ENCODE peak calls at places on chromosome 9, in six cellular contexts. One of them, this sample, is unnamed.

GRCh38 chr9:81122749-81123148 is 566.6 kb downstream of the TLE1 start:
- DNase-seq in HCT116: no peak
- DNase-seq in GM23248: no peak
- DNase-seq in PC-3: no peak
- DNase-seq in MM.1S: no peak
- DNase-seq in SK-N-SH: no peak
- DNase-seq in this sample: no peak

GRCh38 chr9:16653491-16654407 is 216.7 kb downstream of the BNC2 start:
- DNase-seq in HCT116: no peak
- DNase-seq in GM23248: no peak
- DNase-seq in PC-3: no peak
- DNase-seq in MM.1S: peak; percentile 24
- DNase-seq in SK-N-SH: peak; percentile 19
- DNase-seq in this sample: peak; percentile 9

GRCh38 chr9:38251036-38251335 is 141.5 kb upstream of the ALDH1B1 start:
- DNase-seq in HCT116: no peak
- DNase-seq in GM23248: no peak
- DNase-seq in PC-3: no peak
- DNase-seq in MM.1S: no peak
- DNase-seq in SK-N-SH: no peak
- DNase-seq in this sample: no peak

GRCh38 chr9:14119694-14120514 is 194.0 kb downstream of the NFIB start:
- DNase-seq in HCT116: no peak
- DNase-seq in GM23248: peak; percentile 68
- DNase-seq in PC-3: peak; percentile 85
- DNase-seq in MM.1S: no peak
- DNase-seq in SK-N-SH: no peak
- DNase-seq in this sample: no peak

GRCh38 chr9:109109962-109110325 is 9.8 kb downstream of the TMEM245 start:
- DNase-seq in HCT116: no peak
- DNase-seq in GM23248: no peak
- DNase-seq in PC-3: no peak
- DNase-seq in MM.1S: no peak
- DNase-seq in SK-N-SH: no peak
- DNase-seq in this sample: peak; percentile 18

GRCh38 chr9:111037744-111038335 is 430 bp downstream of the LPAR1 start:
- DNase-seq in HCT116: peak; percentile 3
- DNase-seq in GM23248: peak; percentile 71
- DNase-seq in PC-3: peak; percentile 42
- DNase-seq in MM.1S: peak; percentile 36
- DNase-seq in SK-N-SH: peak; percentile 86
- DNase-seq in this sample: peak; percentile 92

GRCh38 chr9:13548556-13548955 is 269.1 kb upstream of the MPDZ start:
- DNase-seq in HCT116: no peak
- DNase-seq in GM23248: no peak
- DNase-seq in PC-3: no peak
- DNase-seq in MM.1S: no peak
- DNase-seq in SK-N-SH: no peak
- DNase-seq in this sample: no peak

GRCh38 chr9:86080112-86080579 is 19.2 kb downstream of the GOLM1 start:
- DNase-seq in HCT116: no peak
- DNase-seq in GM23248: no peak
- DNase-seq in PC-3: no peak
- DNase-seq in MM.1S: no peak
- DNase-seq in SK-N-SH: no peak
- DNase-seq in this sample: no peak

GRCh38 chr9:127424669-127424986 is 446 bp downstream of the ZNF79 start:
- DNase-seq in HCT116: no peak
- DNase-seq in GM23248: no peak
- DNase-seq in PC-3: peak; percentile 18
- DNase-seq in MM.1S: no peak
- DNase-seq in SK-N-SH: no peak
- DNase-seq in this sample: no peak

GRCh38 chr9:16223074-16223871 is 647.2 kb downstream of the BNC2 start:
- DNase-seq in HCT116: no peak
- DNase-seq in GM23248: no peak
- DNase-seq in PC-3: peak; percentile 77
- DNase-seq in MM.1S: no peak
- DNase-seq in SK-N-SH: no peak
- DNase-seq in this sample: no peak

GRCh38 chr9:91903126-91903911 is 46.7 kb downstream of the ROR2 start:
- DNase-seq in HCT116: no peak
- DNase-seq in GM23248: no peak
- DNase-seq in PC-3: no peak
- DNase-seq in MM.1S: no peak
- DNase-seq in SK-N-SH: no peak
- DNase-seq in this sample: no peak

GRCh38 chr9:87587356-87587745 is 89.7 kb downstream of the DAPK1 start:
- DNase-seq in HCT116: no peak
- DNase-seq in GM23248: no peak
- DNase-seq in PC-3: no peak
- DNase-seq in MM.1S: no peak
- DNase-seq in SK-N-SH: no peak
- DNase-seq in this sample: no peak

GRCh38 chr9:128611600-128612394 is 44.9 kb downstream of the DYNC2I2 start:
- DNase-seq in HCT116: no peak
- DNase-seq in GM23248: no peak
- DNase-seq in PC-3: no peak
- DNase-seq in MM.1S: no peak
- DNase-seq in SK-N-SH: no peak
- DNase-seq in this sample: no peak

GRCh38 chr9:20312732-20313131 is 309.6 kb downstream of the MLLT3 start:
- DNase-seq in HCT116: no peak
- DNase-seq in GM23248: peak; percentile 55
- DNase-seq in PC-3: peak; percentile 52
- DNase-seq in MM.1S: no peak
- DNase-seq in SK-N-SH: no peak
- DNase-seq in this sample: no peak

GRCh38 chr9:123382659-123383511 is 26.9 kb downstream of the CRB2 start:
- DNase-seq in HCT116: no peak
- DNase-seq in GM23248: no peak
- DNase-seq in PC-3: no peak
- DNase-seq in MM.1S: no peak
- DNase-seq in SK-N-SH: no peak
- DNase-seq in this sample: no peak

GRCh38 chr9:124291801-124292396 is 34.1 kb downstream of the NEK6 start:
- DNase-seq in HCT116: no peak
- DNase-seq in GM23248: no peak
- DNase-seq in PC-3: no peak
- DNase-seq in MM.1S: no peak
- DNase-seq in SK-N-SH: no peak
- DNase-seq in this sample: no peak

GRCh38 chr9:129570450-129571297 is 50.2 kb downstream of the C9orf50 start:
- DNase-seq in HCT116: peak; percentile 70
- DNase-seq in GM23248: peak; percentile 97
- DNase-seq in PC-3: peak; percentile 80
- DNase-seq in MM.1S: no peak
- DNase-seq in SK-N-SH: no peak
- DNase-seq in this sample: peak; percentile 68

GRCh38 chr9:82385633-82386032 is 397.1 kb downstream of the SPATA31D1 start:
- DNase-seq in HCT116: no peak
- DNase-seq in GM23248: no peak
- DNase-seq in PC-3: no peak
- DNase-seq in MM.1S: peak; percentile 41
- DNase-seq in SK-N-SH: no peak
- DNase-seq in this sample: no peak

GRCh38 chr9:131252120-131252519 is 24.2 kb downstream of the FAM78A start:
- DNase-seq in HCT116: no peak
- DNase-seq in GM23248: no peak
- DNase-seq in PC-3: no peak
- DNase-seq in MM.1S: no peak
- DNase-seq in SK-N-SH: no peak
- DNase-seq in this sample: no peak
- H3K9ac ChIP-seq in HCT116: no peak overlapping the region
- H3K9ac ChIP-seq in GM23248: no peak overlapping the region
- H3K9ac ChIP-seq in PC-3: no peak overlapping the region
- H3K9ac ChIP-seq in MM.1S: peak overlapping the region; percentile 68
- H3K9ac ChIP-seq in SK-N-SH: no peak overlapping the region
- H3K9ac ChIP-seq in this sample: no peak overlapping the region

DNA sequence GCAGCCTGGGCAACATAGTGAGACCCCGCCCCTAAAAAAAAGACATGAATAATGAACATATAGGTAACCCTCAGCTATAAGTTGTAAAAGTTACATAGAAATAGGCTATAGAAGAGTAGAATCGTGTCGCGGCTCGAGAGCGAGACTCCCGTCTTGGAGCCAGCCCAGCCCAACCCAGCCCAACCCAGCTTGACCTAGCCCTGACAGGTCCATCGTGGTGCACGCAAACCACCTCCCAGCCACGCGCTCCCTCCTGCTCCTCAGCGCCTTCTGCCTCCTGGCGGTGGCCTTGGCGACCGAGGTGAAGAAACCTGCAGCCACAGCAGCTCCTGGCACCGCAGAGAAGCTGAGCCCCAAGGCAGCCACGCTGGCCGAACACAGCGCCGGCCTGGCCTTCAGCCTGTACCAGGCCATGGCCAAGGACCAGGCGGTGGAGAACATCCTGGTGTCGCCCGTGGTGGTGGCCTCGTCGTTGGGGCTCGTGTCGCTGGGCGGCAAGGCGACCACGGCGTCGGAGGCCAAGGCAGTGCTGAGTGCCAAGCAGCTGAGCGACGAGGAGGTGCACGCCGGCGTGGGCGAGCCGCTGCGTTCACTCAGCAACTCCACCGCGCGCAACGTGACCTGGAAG is 10.8 kb downstream of the KIF24 start:
- DNase-seq in HCT116: no peak
- DNase-seq in GM23248: no peak
- DNase-seq in PC-3: no peak
- DNase-seq in MM.1S: no peak
- DNase-seq in SK-N-SH: no peak
- DNase-seq in this sample: no peak
- H3K79me2 ChIP-seq in HCT116: peaks cover 37% of the 10 kb centered on the region
- H3K79me2 ChIP-seq in GM23248: peaks cover 5% of the 10 kb centered on the region
- H3K79me2 ChIP-seq in PC-3: peaks cover 3% of the 10 kb centered on the region
- H3K79me2 ChIP-seq in MM.1S: peaks cover 39% of the 10 kb centered on the region
- H3K79me2 ChIP-seq in SK-N-SH: peaks cover 29% of the 10 kb centered on the region
- H3K79me2 ChIP-seq in this sample: peaks cover 1% of the 10 kb centered on the region

GRCh38 chr9:136940526-136941230 is 3.9 kb downstream of the FBXW5 start:
- DNase-seq in HCT116: no peak
- DNase-seq in GM23248: no peak
- DNase-seq in PC-3: no peak
- DNase-seq in MM.1S: no peak
- DNase-seq in SK-N-SH: no peak
- DNase-seq in this sample: no peak
- TF ChIP-seq EZH2phosphoT487 in HCT116: no peak
- TF ChIP-seq EZH2phosphoT487 in GM23248: no peak
- TF ChIP-seq EZH2phosphoT487 in PC-3: no peak
- TF ChIP-seq EZH2phosphoT487 in MM.1S: no peak
- TF ChIP-seq EZH2phosphoT487 in SK-N-SH: no peak
- TF ChIP-seq EZH2phosphoT487 in this sample: no peak

GRCh38 chr9:36136277-36136893 is at the start of gene GLIPR2:
- DNase-seq in HCT116: peak; percentile 26
- DNase-seq in GM23248: peak; percentile 86
- DNase-seq in PC-3: peak; percentile 64
- DNase-seq in MM.1S: peak; percentile 84
- DNase-seq in SK-N-SH: peak; percentile 92
- DNase-seq in this sample: peak; percentile 80

GRCh38 chr9:36128331-36128730 is 8.2 kb upstream of the GLIPR2 start:
- DNase-seq in HCT116: no peak
- DNase-seq in GM23248: no peak
- DNase-seq in PC-3: no peak
- DNase-seq in MM.1S: no peak
- DNase-seq in SK-N-SH: no peak
- DNase-seq in this sample: no peak

GRCh38 chr9:36134761-36135505 is 1.6 kb upstream of the GLIPR2 start:
- DNase-seq in HCT116: no peak
- DNase-seq in GM23248: no peak
- DNase-seq in PC-3: no peak
- DNase-seq in MM.1S: no peak
- DNase-seq in SK-N-SH: no peak
- DNase-seq in this sample: no peak

GRCh38 chr9:36135791-36136276 is 699 bp upstream of the GLIPR2 start:
- DNase-seq in HCT116: no peak
- DNase-seq in GM23248: no peak
- DNase-seq in PC-3: no peak
- DNase-seq in MM.1S: no peak
- DNase-seq in SK-N-SH: no peak
- DNase-seq in this sample: no peak

GRCh38 chr9:36132081-36132480 is 4.5 kb upstream of the GLIPR2 start:
- DNase-seq in HCT116: no peak
- DNase-seq in GM23248: peak; percentile 76
- DNase-seq in PC-3: peak; percentile 71
- DNase-seq in MM.1S: no peak
- DNase-seq in SK-N-SH: no peak
- DNase-seq in this sample: no peak
- H3K9ac ChIP-seq in HCT116: no peak overlapping the region
- H3K9ac ChIP-seq in GM23248: no peak overlapping the region
- H3K9ac ChIP-seq in PC-3: no peak overlapping the region
- H3K9ac ChIP-seq in MM.1S: no peak overlapping the region
- H3K9ac ChIP-seq in SK-N-SH: no peak overlapping the region
- H3K9ac ChIP-seq in this sample: no peak overlapping the region

DNA sequence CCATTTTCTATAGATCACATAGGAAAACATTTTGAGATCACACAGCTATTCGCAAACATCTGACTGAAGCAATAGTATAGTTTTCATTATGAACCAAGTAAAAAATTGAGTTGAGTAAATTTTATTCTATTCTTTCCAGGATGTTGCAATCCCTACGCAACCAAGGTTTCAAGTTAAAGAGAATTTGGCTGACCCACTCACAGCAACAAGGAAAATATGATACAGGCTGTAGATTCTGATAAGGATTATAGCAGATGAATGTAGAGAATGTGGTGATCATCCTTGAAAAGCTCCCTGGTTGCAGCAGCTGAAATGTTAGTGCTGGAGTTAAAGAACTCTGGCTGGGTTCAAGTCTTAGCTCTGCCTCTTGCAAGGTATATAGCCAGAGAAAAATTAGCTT is 4.7 kb downstream of the ABCA1 start:
- DNase-seq in HCT116: no peak
- DNase-seq in GM23248: peak; percentile 82
- DNase-seq in PC-3: no peak
- DNase-seq in MM.1S: no peak
- DNase-seq in SK-N-SH: no peak
- DNase-seq in this sample: no peak
- H3K79me2 ChIP-seq in HCT116: no peaks in the 10 kb centered on the region
- H3K79me2 ChIP-seq in GM23248: peaks cover 43% of the 10 kb centered on the region
- H3K79me2 ChIP-seq in PC-3: no peaks in the 10 kb centered on the region
- H3K79me2 ChIP-seq in MM.1S: no peaks in the 10 kb centered on the region
- H3K79me2 ChIP-seq in SK-N-SH: peaks cover 9% of the 10 kb centered on the region
- H3K79me2 ChIP-seq in this sample: peaks cover 95% of the 10 kb centered on the region

DNA sequence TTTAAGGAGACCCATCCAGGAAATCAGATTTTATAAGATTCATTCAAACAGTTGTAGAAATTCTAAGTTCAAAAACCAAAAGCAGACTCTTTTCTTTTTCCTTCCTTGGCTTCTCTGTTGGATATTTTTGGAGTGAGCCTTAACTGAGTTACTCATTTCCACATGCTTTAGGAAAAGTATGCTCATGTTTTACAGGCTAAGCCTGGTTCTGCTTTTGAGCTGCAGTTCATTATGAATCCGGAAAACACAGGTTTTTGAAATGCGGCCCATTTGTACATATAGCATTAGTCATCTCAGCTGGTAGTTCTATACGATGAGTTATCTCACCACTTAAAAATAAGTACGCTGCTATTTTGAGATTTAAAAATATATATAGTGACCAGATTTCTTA is 156.6 kb upstream of the DMRT1 start:
- DNase-seq in HCT116: no peak
- DNase-seq in GM23248: peak; percentile 92
- DNase-seq in PC-3: peak; percentile 91
- DNase-seq in MM.1S: no peak
- DNase-seq in SK-N-SH: no peak
- DNase-seq in this sample: no peak
- TF ChIP-seq EZH2phosphoT487 in HCT116: no peak
- TF ChIP-seq EZH2phosphoT487 in GM23248: no peak
- TF ChIP-seq EZH2phosphoT487 in PC-3: no peak
- TF ChIP-seq EZH2phosphoT487 in MM.1S: no peak
- TF ChIP-seq EZH2phosphoT487 in SK-N-SH: no peak
- TF ChIP-seq EZH2phosphoT487 in this sample: no peak